ENCODE peak calls at places on chromosomes 16 and 17, in six cellular contexts. M, C, G, P, Z and F are unnamed samples.
A peak's percentile ranks its signal among the peaks of the same experiment; 100 is the strongest.

GRCh38 chr16:30003670-30004423 is 7.0 kb downstream of the DOC2A start:
- DNase-seq in P (no peak), C (no peak), G (no peak), M (no peak), Z (no peak), F (no peak)

GRCh38 chr16:89641719-89642187 is 15.8 kb downstream of the CHMP1A start:
- DNase-seq in G (no peak), C (no peak), P (no peak), Z (no peak), M (no peak), F (no peak)

GRCh38 chr17:38454528-38454927 is 26.3 kb downstream of the ARHGAP23 start:
- DNase-seq in M (no peak), Z (no peak), P (no peak), G (no peak), C (no peak), F (no peak)

GRCh38 chr16:10601444-10602401 is 21.3 kb upstream of the EMP2 start:
- DNase-seq in P (no peak), G (no peak), Z (peak; percentile 82), C (no peak), M (no peak), F (no peak)

GRCh38 chr17:78044280-78044835 is 84.2 kb downstream of the TMC6 start:
- DNase-seq in C (no peak), M (no peak), Z (no peak), G (no peak), P (no peak), F (no peak)

GRCh38 chr16:23064642-23065041 is 84.6 kb downstream of the USP31 start:
- DNase-seq in M (no peak), C (no peak), Z (no peak), G (peak; percentile 53), P (no peak), F (no peak)

GRCh38 chr16:14310519-14310991 is 239.4 kb downstream of the MRTFB start:
- DNase-seq in P (no peak), C (peak; percentile 42), Z (peak; percentile 51), M (no peak), G (peak; percentile 86), F (peak; percentile 64)

GRCh38 chr17:57697197-57697596 is 47.9 kb downstream of the CCDC182 start:
- DNase-seq in C (no peak), M (no peak), P (no peak), G (no peak), Z (no peak), F (no peak)

GRCh38 chr16:72836181-72836580 is 211.7 kb downstream of the ZFHX3 start:
- DNase-seq in Z (no peak), M (no peak), G (no peak), C (no peak), P (no peak), F (no peak)

GRCh38 chr16:86354641-86355040 is 155.7 kb upstream of the FOXF1 start:
- DNase-seq in P (no peak), M (no peak), Z (no peak), G (no peak), C (no peak), F (no peak)

GRCh38 chr16:47254771-47255170 is 111.0 kb upstream of the NETO2 start:
- DNase-seq in Z (no peak), C (no peak), M (no peak), G (no peak), P (no peak), F (no peak)

GRCh38 chr16:2739555-2740435 is 12.6 kb upstream of the SRRM2 start:
- DNase-seq in P (no peak), M (no peak), Z (peak; percentile 45), C (no peak), G (no peak), F (no peak)

GRCh38 chr17:16352838-16353701 is at the start of gene CENPV:
- DNase-seq in P (peak; percentile 81), Z (peak; percentile 69), M (peak; percentile 54), C (peak; percentile 78), G (no peak), F (peak; percentile 77)

GRCh38 chr16:82187829-82188228 is 17.8 kb upstream of the MPHOSPH6 start:
- DNase-seq in Z (no peak), C (no peak), G (no peak), P (no peak), M (no peak), F (no peak)

GRCh38 chr16:75250089-75250808 is 1.2 kb downstream of the BCAR1 start:
- DNase-seq in Z (no peak), C (no peak), G (no peak), P (no peak), M (no peak), F (no peak)

GRCh38 chr17:80637286-80637703 is 92.7 kb downstream of the RPTOR start:
- DNase-seq in C (no peak), P (no peak), G (no peak), Z (no peak), M (no peak), F (no peak)

GRCh38 chr16:9846362-9847099 is 335.7 kb downstream of the GRIN2A start:
- DNase-seq in Z (no peak), M (no peak), C (no peak), G (no peak), P (no peak), F (no peak)

GRCh38 chr16:71467810-71468209 is 5.8 kb upstream of the ZNF23 start:
- DNase-seq in Z (peak; percentile 37), C (peak; percentile 83), M (no peak), G (no peak), P (no peak), F (no peak)

GRCh38 chr17:75260679-75261335 is 599 bp downstream of the GGA3 start:
- DNase-seq in Z (no peak), M (no peak), G (no peak), P (no peak), C (no peak), F (no peak)

GRCh38 chr16:84461504-84462295 is 42.8 kb downstream of the MEAK7 start:
- DNase-seq in C (no peak), G (no peak), P (no peak), M (no peak), Z (no peak), F (no peak)

GRCh38 chr17:32285770-32286517 is 20.3 kb downstream of the RHBDL3 start:
- DNase-seq in Z (no peak), P (no peak), C (peak; percentile 73), G (no peak), M (no peak), F (no peak)

GRCh38 chr17:48637323-48638260 is 11.4 kb upstream of the HOXB9 start:
- DNase-seq in C (no peak), G (no peak), P (no peak), M (no peak), Z (no peak), F (no peak)

GRCh38 chr17:68972119-68972704 is 17.0 kb upstream of the ABCA8 start:
- DNase-seq in C (peak; percentile 49), M (no peak), G (no peak), P (no peak), Z (peak; percentile 43), F (no peak)

DNA sequence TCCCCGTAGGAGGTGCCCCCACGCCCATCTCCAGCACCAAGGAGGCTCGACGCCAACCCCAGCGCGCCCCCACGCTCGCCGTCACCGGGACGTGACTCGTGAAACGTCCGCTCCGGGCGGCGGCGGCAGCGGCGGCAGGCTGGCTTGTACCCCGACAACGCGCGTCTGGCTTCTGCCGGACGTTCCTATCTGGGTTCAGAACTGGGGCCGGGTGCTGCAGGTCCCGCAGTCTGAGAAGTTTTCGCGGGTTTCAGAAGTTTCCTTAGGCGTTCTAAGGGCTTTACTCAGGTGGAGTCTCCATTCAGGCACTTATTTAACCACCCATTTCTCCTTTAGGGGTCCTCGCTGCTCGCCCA is 672 bp upstream of the ALKBH5 start:
- DNase-seq in C (peak; percentile 72), Z (no peak), M (no peak), P (peak; percentile 77), G (no peak), F (peak; percentile 80)
- TF ChIP-seq POLR2A in C (peak; percentile 80), Z (peak; percentile 70), M (peak; percentile 85), P (peak; percentile 74), G (peak; percentile 87), F (peak; percentile 54)

GRCh38 chr16:69483611-69484010 is 59.2 kb downstream of the CYB5B start:
- DNase-seq in G (no peak), M (no peak), Z (no peak), P (no peak), C (no peak), F (no peak)

GRCh38 chr16:69481901-69482341 is 57.5 kb downstream of the CYB5B start:
- DNase-seq in P (no peak), C (peak; percentile 33), G (no peak), M (no peak), Z (no peak), F (no peak)

GRCh38 chr16:69479806-69480205 is 55.4 kb downstream of the CYB5B start:
- DNase-seq in Z (no peak), C (no peak), P (no peak), M (no peak), G (no peak), F (no peak)

GRCh38 chr16:69485361-69485760 is 60.9 kb downstream of the CYB5B start:
- DNase-seq in C (no peak), P (no peak), Z (no peak), G (no peak), M (no peak), F (no peak)

DNA sequence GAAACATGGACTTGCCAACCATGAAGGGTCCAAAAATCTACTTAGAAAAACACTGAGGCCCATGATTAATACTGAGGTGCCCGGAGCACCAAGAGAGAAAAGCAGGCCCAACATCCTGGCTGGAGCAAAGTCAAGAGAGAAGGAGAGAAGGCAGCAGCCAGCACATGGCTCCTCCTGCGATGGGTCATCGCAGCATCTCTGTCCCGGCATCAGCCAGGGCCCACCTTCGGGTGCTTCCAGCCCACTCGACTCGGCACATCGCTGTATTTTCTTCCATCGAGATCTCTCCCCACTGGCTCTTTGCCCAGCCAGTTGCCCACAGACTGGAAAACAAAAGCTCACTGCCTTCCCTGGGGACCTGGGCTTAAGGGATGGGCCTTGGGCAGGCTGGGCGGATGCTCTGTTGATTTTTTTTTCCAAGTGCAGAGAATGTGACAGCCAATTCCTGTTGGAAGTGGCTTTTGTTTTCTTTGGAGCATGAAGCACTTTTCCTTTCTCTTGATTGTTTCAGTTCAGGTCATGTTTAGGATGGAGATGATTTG is 58.1 kb downstream of the CYB5B start:
- DNase-seq in P (no peak), G (no peak), M (no peak), C (no peak), Z (no peak), F (no peak)
- TF ChIP-seq POLR2AphosphoS5 in P (no peak), G (no peak), M (no peak), C (no peak), Z (no peak), F (no peak)

GRCh38 chr17:59848385-59848668 is 44.4 kb downstream of the TUBD1 start:
- DNase-seq in P (no peak), M (no peak), Z (no peak), C (no peak), G (no peak), F (no peak)

GRCh38 chr17:59846391-59847165 is 46.2 kb downstream of the TUBD1 start:
- DNase-seq in M (no peak), C (peak; percentile 21), Z (peak; percentile 99), P (peak; percentile 15), G (peak; percentile 91), F (no peak)

GRCh38 chr17:59842901-59843652 is 49.7 kb downstream of the TUBD1 start:
- DNase-seq in G (peak; percentile 80), C (peak; percentile 33), M (no peak), P (no peak), Z (peak; percentile 96), F (no peak)

GRCh38 chr17:59844884-59845594 is 47.7 kb downstream of the TUBD1 start:
- DNase-seq in Z (no peak), P (no peak), M (no peak), C (no peak), G (no peak), F (no peak)

GRCh38 chr17:59845595-59846390 is 47.0 kb downstream of the TUBD1 start:
- DNase-seq in Z (peak; percentile 89), C (peak; percentile 28), M (no peak), G (no peak), P (no peak), F (no peak)
- TF ChIP-seq TAF1 in Z (peak; percentile 21), C (no peak), M (no peak), G (peak; percentile 8), P (no peak), F (no peak)

GRCh38 chr16:383326-384020 is 1.7 kb upstream of the PGAP6 start:
- DNase-seq in M (peak; percentile 79), Z (no peak), P (no peak), C (no peak), G (peak; percentile 50), F (no peak)
- TF ChIP-seq POLR2A in M (no peak), Z (no peak), P (no peak), C (no peak), G (peak; percentile 57), F (peak; percentile 55)